ENCODE peak calls at places on chromosomes 5 and 9, in six cellular contexts. X is cardiac fibroblast; E is CD8-positive, alpha-beta T cell; V is cardiac muscle cell; I is thyroid gland; D is tibial nerve. Q is an unnamed sample.

GRCh38 chr5:58497956-58498942 is 7.0 kb downstream of the GAPT start:
- DNase-seq in X (peak), E (no peak), V (peak), I (peak), D (no peak), Q (no peak)

GRCh38 chr9:74528207-74528606 is 31.1 kb downstream of the RORB start:
- DNase-seq in X (no peak), E (no peak), V (peak), I (peak), D (no peak), Q (no peak)

GRCh38 chr9:120724757-120725156 is 10.5 kb upstream of the MEGF9 start:
- DNase-seq in X (no peak), E (no peak), V (no peak), I (peak), D (no peak), Q (no peak)

GRCh38 chr5:370959-371810 is 49.7 kb downstream of the AHRR start:
- DNase-seq in X (peak), E (no peak), V (no peak), I (no peak), D (no peak), Q (no peak)

GRCh38 chr5:145341842-145342241 is 493.3 kb downstream of the PRELID2 start:
- DNase-seq in X (peak), E (no peak), V (no peak), I (no peak), D (no peak), Q (no peak)

GRCh38 chr5:142922223-142922952 is 152.2 kb downstream of the ARHGAP26 start:
- DNase-seq in X (peak), E (no peak), V (peak), I (no peak), D (no peak), Q (peak)

GRCh38 chr5:139147743-139148079 is 50.5 kb downstream of the SIL1 start:
- DNase-seq in X (peak), E (no peak), V (peak), I (peak), D (no peak), Q (no peak)

GRCh38 chr5:112738180-112738560 is 485 bp downstream of the APC start:
- DNase-seq in X (peak), E (no peak), V (no peak), I (no peak), D (no peak), Q (peak)

GRCh38 chr9:132008871-132009812 is 70.5 kb downstream of the MED27 start:
- DNase-seq in X (no peak), E (no peak), V (no peak), I (no peak), D (no peak), Q (no peak)

GRCh38 chr9:91163773-91164471 is 197.8 kb downstream of the AUH start:
- DNase-seq in X (no peak), E (no peak), V (no peak), I (no peak), D (no peak), Q (no peak)

GRCh38 chr5:56607551-56607950 is 207.8 kb upstream of the MAP3K1 start:
- DNase-seq in X (peak), E (no peak), V (no peak), I (peak), D (no peak), Q (no peak)

DNA sequence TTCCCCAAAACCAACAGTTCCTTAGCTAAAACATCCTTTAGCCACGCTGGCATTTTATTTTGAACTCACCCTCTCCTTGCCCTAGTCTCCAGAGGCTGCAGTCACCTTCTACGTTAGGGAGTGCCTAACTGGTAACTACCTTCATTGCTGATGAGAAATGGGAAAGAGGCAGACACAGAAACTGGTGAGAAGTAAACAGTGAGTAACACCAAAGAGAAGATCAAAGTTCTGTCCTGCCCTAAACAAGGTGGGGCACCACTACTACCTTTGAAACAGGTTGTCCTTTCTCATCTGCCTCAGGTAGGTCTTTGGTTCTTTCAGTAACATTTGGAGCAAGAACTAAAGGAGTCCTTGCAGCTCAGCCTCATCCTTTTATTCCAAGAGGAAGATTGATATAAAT is 402.8 kb downstream of the ENC1 start:
- DNase-seq in X (no peak), E (no peak), V (no peak), I (no peak), D (no peak), Q (no peak)
- TF ChIP-seq CTCF in X (no peak), E (no peak), V (no peak), I (no peak), D (no peak), Q (no peak)

GRCh38 chr5:75668988-75669760 is 48.1 kb downstream of the POC5 start:
- DNase-seq in X (peak), E (peak), V (no peak), I (peak), D (no peak), Q (peak)
- H3K4me3 ChIP-seq in X (no peak), E (peak), V (no peak), I (no peak), D (no peak), Q (peak)

GRCh38 chr5:87421307-87421706 is 8.6 kb upstream of the CCNH start:
- DNase-seq in X (no peak), E (no peak), V (no peak), I (no peak), D (no peak), Q (no peak)

GRCh38 chr5:87418506-87418905 is 5.8 kb upstream of the CCNH start:
- DNase-seq in X (no peak), E (no peak), V (no peak), I (no peak), D (no peak), Q (no peak)

DNA sequence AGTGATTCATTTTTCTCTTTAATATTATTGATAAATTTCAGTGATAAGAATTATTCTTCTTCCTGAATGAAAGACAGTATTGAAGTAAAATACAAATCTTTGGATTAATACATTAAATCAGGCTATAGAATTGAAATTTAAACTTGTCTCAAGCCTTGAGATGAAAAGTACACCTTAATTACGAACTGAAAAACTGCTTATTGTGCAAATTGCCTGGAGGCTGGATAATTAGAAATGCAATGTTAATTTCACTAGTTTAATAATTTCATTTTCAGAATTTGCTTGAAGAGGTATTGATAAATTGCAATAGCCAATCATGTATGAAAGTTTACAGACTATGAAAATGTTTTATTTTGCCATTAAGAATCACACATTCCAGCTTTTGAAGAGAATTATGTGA is 11.0 kb upstream of the CCNH start:
- DNase-seq in X (no peak), E (no peak), V (no peak), I (no peak), D (no peak), Q (no peak)
- TF ChIP-seq CTCF in X (no peak), E (no peak), V (no peak), I (no peak), D (no peak), Q (no peak)

GRCh38 chr5:14213813-14214585 is 70.9 kb downstream of the TRIO start:
- DNase-seq in X (no peak), E (no peak), V (no peak), I (no peak), D (no peak), Q (peak)
- H3K4me3 ChIP-seq in X (no peak), E (no peak), V (no peak), I (no peak), D (no peak), Q (peak)